ENCODE peak calls at places on chromosomes 3 and 15, in eight cellular contexts. Q is stimulated activated CD4-positive, alpha-beta T cell treated with anti-CD3 and anti-CD28 coated beads, Interleukin-4, amount 100 ng/mL, for 48 hours; F is cardiac septum; L is psoas muscle; X is stimulated activated CD8-positive, alpha-beta memory T cell treated with anti-CD3 and anti-CD28 coated beads, Interleukin-7, amount 100 ng/mL, for 48 hours; B is kidney; W is AG08396; A is AG04449. K is an unnamed sample.

GRCh38 chr3:20511863-20512262 is 325.9 kb upstream of the SGO1 start:
- DNase-seq in Q (no peak), F (no peak), L (no peak), X (no peak), B (no peak), W (peak), A (peak), K (peak)

GRCh38 chr3:23494967-23495366 is 291.8 kb downstream of the UBE2E2 start:
- DNase-seq in Q (no peak), F (no peak), L (no peak), X (no peak), B (no peak), W (no peak), A (no peak), K (no peak)

GRCh38 chr3:128971421-128971820 is 22.5 kb downstream of the CFAP92 start:
- DNase-seq in Q (no peak), F (no peak), L (no peak), X (no peak), B (no peak), W (no peak), A (no peak), K (no peak)

GRCh38 chr3:112681822-112682325 is 40.9 kb upstream of the CCDC80 start:
- DNase-seq in Q (no peak), F (no peak), L (no peak), X (no peak), B (no peak), W (peak), A (peak), K (no peak)

GRCh38 chr15:65916664-65917406 is 47.5 kb downstream of the RAB11A start:
- DNase-seq in Q (peak), F (no peak), L (peak), X (peak), B (peak), W (peak), A (peak), K (no peak)

GRCh38 chr15:29734917-29735572 is 87.2 kb downstream of the TJP1 start:
- DNase-seq in Q (no peak), F (no peak), L (no peak), X (no peak), B (peak), W (no peak), A (no peak), K (no peak)

GRCh38 chr15:90402230-90402629 is 14.2 kb downstream of the IQGAP1 start:
- DNase-seq in Q (no peak), F (no peak), L (peak), X (no peak), B (no peak), W (peak), A (no peak), K (peak)

GRCh38 chr3:31129241-31129640 is 234.8 kb upstream of the GADL1 start:
- DNase-seq in Q (no peak), F (no peak), L (no peak), X (no peak), B (no peak), W (no peak), A (no peak), K (no peak)

GRCh38 chr3:13715167-13715954 is 164.5 kb downstream of the WNT7A start:
- DNase-seq in Q (no peak), F (peak), L (no peak), X (no peak), B (peak), W (no peak), A (no peak), K (no peak)

GRCh38 chr3:32310336-32310735 is 71.9 kb downstream of the CMTM8 start:
- DNase-seq in Q (no peak), F (no peak), L (no peak), X (no peak), B (no peak), W (no peak), A (no peak), K (no peak)

GRCh38 chr3:170442945-170443344 is 24.3 kb downstream of the CLDN11 start:
- DNase-seq in Q (no peak), F (no peak), L (no peak), X (no peak), B (no peak), W (no peak), A (no peak), K (no peak)

GRCh38 chr3:110598847-110599490 is 472.6 kb upstream of the NECTIN3 start:
- DNase-seq in Q (no peak), F (no peak), L (no peak), X (no peak), B (no peak), W (peak), A (no peak), K (no peak)

GRCh38 chr3:151393146-151393831 is 8.7 kb upstream of the P2RY12 start:
- DNase-seq in Q (no peak), F (no peak), L (no peak), X (no peak), B (no peak), W (no peak), A (no peak), K (no peak)

K was measured in DMS 273 treated with DMSO at 0.1 percent for 48 hours.